ENCODE peak calls at places on chromosome 19, in eight cellular contexts. V is left ventricle myocardium inferior; K is CD8-positive, alpha-beta T cell; W is right cardiac atrium; S is cardiac muscle cell; N is IMR-90; Z is ascending aorta; Y is small intestine. I is an unnamed sample. For H3K4me1, the result is how much of the 10 kb centered on the place peaks cover.

GRCh38 chr19:17794731-17795494 is at the start of gene B3GNT3:
- DNase-seq in V (peak), K (no peak), W (peak), S (peak), N (no peak), Z (no peak), Y (peak), I (no peak)

GRCh38 chr19:10836478-10837325 is 690 bp upstream of the TMED1 start:
- DNase-seq in V (peak), K (peak), W (peak), S (peak), N (no peak), Z (no peak), Y (peak), I (peak)

GRCh38 chr19:40084948-40085347 is 5.8 kb downstream of the ZNF780A start:
- DNase-seq in V (no peak), K (no peak), W (no peak), S (peak), N (no peak), Z (no peak), Y (no peak), I (no peak)

GRCh38 chr19:54653181-54653809 is 9.5 kb upstream of the LILRB4 start:
- DNase-seq in V (no peak), K (no peak), W (no peak), S (peak), N (peak), Z (no peak), Y (peak), I (peak)

GRCh38 chr19:3693030-3693925 is 7.0 kb downstream of the PIP5K1C start:
- DNase-seq in V (no peak), K (no peak), W (peak), S (no peak), N (no peak), Z (no peak), Y (no peak), I (no peak)

GRCh38 chr19:585551-586110 is 4.0 kb upstream of the HCN2 start:
- DNase-seq in V (no peak), K (no peak), W (no peak), S (no peak), N (no peak), Z (no peak), Y (no peak), I (no peak)

GRCh38 chr19:56098731-56099577 is 22.1 kb downstream of the ZNF787 start:
- DNase-seq in V (no peak), K (no peak), W (peak), S (no peak), N (no peak), Z (no peak), Y (no peak), I (no peak)

GRCh38 chr19:29687244-29687896 is 22.1 kb downstream of the PLEKHF1 start:
- DNase-seq in V (no peak), K (no peak), W (no peak), S (peak), N (peak), Z (no peak), Y (no peak), I (no peak)

GRCh38 chr19:35869327-35870123 is 1.2 kb downstream of the APLP1 start:
- DNase-seq in V (peak), K (peak), W (peak), S (peak), N (peak), Z (peak), Y (peak), I (no peak)

GRCh38 chr19:8610041-8610927 is at the start of gene ADAMTS10:
- DNase-seq in V (peak), K (no peak), W (peak), S (peak), N (peak), Z (no peak), Y (no peak), I (no peak)

GRCh38 chr19:49427855-49428546 is 2.8 kb downstream of the GFY start:
- DNase-seq in V (no peak), K (no peak), W (no peak), S (no peak), N (no peak), Z (no peak), Y (no peak), I (no peak)

GRCh38 chr19:53960886-53961285 is 1.9 kb upstream of the CACNG8 start:
- DNase-seq in V (no peak), K (no peak), W (no peak), S (no peak), N (no peak), Z (no peak), Y (no peak), I (no peak)

GRCh38 chr19:3607398-3608078 is 863 bp upstream of the TBXA2R start:
- DNase-seq in V (peak), K (no peak), W (peak), S (peak), N (no peak), Z (no peak), Y (no peak), I (no peak)

GRCh38 chr19:41083516-41083915 is 4.7 kb upstream of the CYP2A13 start:
- DNase-seq in V (no peak), K (no peak), W (no peak), S (no peak), N (no peak), Z (no peak), Y (no peak), I (no peak)

GRCh38 chr19:29665215-29665825 is at the start of gene PLEKHF1:
- DNase-seq in V (peak), K (peak), W (peak), S (peak), N (peak), Z (peak), Y (peak), I (peak)

GRCh38 chr19:18650468-18651001 is 13.7 kb downstream of the KLHL26 start:
- DNase-seq in V (peak), K (no peak), W (peak), S (peak), N (peak), Z (peak), Y (no peak), I (no peak)

GRCh38 chr19:24099829-24100228 is 12.8 kb downstream of the ZNF254 start:
- DNase-seq in V (no peak), K (no peak), W (no peak), S (no peak), N (peak), Z (no peak), Y (no peak), I (no peak)

GRCh38 chr19:22831211-22831610 is 880 bp upstream of the ZNF723 start:
- DNase-seq in V (no peak), K (no peak), W (no peak), S (no peak), N (no peak), Z (no peak), Y (no peak), I (no peak)

GRCh38 chr19:48702701-48703100 is 6.9 kb downstream of the FUT2 start:
- DNase-seq in V (no peak), K (no peak), W (no peak), S (no peak), N (no peak), Z (no peak), Y (no peak), I (no peak)

GRCh38 chr19:4710281-4710600 is 13.4 kb downstream of the DPP9 start:
- DNase-seq in V (no peak), K (no peak), W (peak), S (no peak), N (no peak), Z (no peak), Y (no peak), I (no peak)
- H3K4me1 ChIP-seq in V (half or more), K (under half), W (under half), S (under half), N (under half), Z (under half), Y (under half), I (under half)

GRCh38 chr19:46928951-46929350 is 68.2 kb downstream of the ARHGAP35 start:
- DNase-seq in V (no peak), K (no peak), W (no peak), S (no peak), N (peak), Z (no peak), Y (no peak), I (no peak)

GRCh38 chr19:46927893-46928292 is 67.1 kb downstream of the ARHGAP35 start:
- DNase-seq in V (no peak), K (no peak), W (no peak), S (no peak), N (no peak), Z (no peak), Y (no peak), I (peak)

GRCh38 chr19:46931197-46931596 is 70.4 kb downstream of the ARHGAP35 start:
- DNase-seq in V (no peak), K (no peak), W (no peak), S (no peak), N (no peak), Z (no peak), Y (no peak), I (no peak)

GRCh38 chr19:46935066-46935663 is 74.4 kb downstream of the ARHGAP35 start:
- DNase-seq in V (no peak), K (no peak), W (no peak), S (no peak), N (peak), Z (no peak), Y (peak), I (no peak)

GRCh38 chr19:46932346-46932745 is 71.5 kb downstream of the ARHGAP35 start:
- DNase-seq in V (no peak), K (no peak), W (no peak), S (peak), N (peak), Z (no peak), Y (no peak), I (no peak)
- H3K4me1 ChIP-seq in V (half or more), K (under half), W (under half), S (under half), N (under half), Z (under half), Y (under half), I (under half)

GRCh38 chr19:44737238-44738160 is 11.0 kb upstream of the BCL3 start:
- DNase-seq in V (no peak), K (no peak), W (peak), S (peak), N (peak), Z (no peak), Y (no peak), I (no peak)
- H3K4me1 ChIP-seq in V (under half), K (under half), W (under half), S (under half), N (under half), Z (under half), Y (under half), I (under half)

GRCh38 chr19:38661996-38662395 is 14.5 kb downstream of the ACTN4 start:
- DNase-seq in V (no peak), K (no peak), W (no peak), S (no peak), N (no peak), Z (no peak), Y (peak), I (no peak)
- H3K4me1 ChIP-seq in V (half or more), K (half or more), W (half or more), S (half or more), N (half or more), Z (half or more), Y (under half), I (under half)

GRCh38 chr19:14507704-14508246 is 10.4 kb downstream of the DNAJB1 start:
- DNase-seq in V (no peak), K (no peak), W (no peak), S (peak), N (peak), Z (no peak), Y (no peak), I (no peak)

GRCh38 chr19:14502334-14503092 is 6.6 kb upstream of the GIPC1 start:
- DNase-seq in V (no peak), K (no peak), W (no peak), S (peak), N (no peak), Z (no peak), Y (no peak), I (no peak)

GRCh38 chr19:14503285-14503684 is 7.4 kb upstream of the GIPC1 start:
- DNase-seq in V (no peak), K (no peak), W (no peak), S (no peak), N (no peak), Z (no peak), Y (no peak), I (no peak)

GRCh38 chr19:14509382-14509781 is 8.8 kb downstream of the DNAJB1 start:
- DNase-seq in V (no peak), K (no peak), W (no peak), S (no peak), N (no peak), Z (no peak), Y (no peak), I (no peak)

GRCh38 chr19:14505488-14506239 is 9.7 kb upstream of the GIPC1 start:
- DNase-seq in V (no peak), K (peak), W (peak), S (peak), N (peak), Z (no peak), Y (peak), I (no peak)
- H3K4me1 ChIP-seq in V (under half), K (under half), W (under half), S (under half), N (under half), Z (under half), Y (under half), I (under half)

GRCh38 chr19:1904385-1905070 is 671 bp upstream of the ADAT3 start:
- DNase-seq in V (no peak), K (no peak), W (no peak), S (peak), N (no peak), Z (no peak), Y (no peak), I (peak)
- H3K4me1 ChIP-seq in V (under half), K (under half), W (under half), S (under half), N (under half), Z (under half), Y (under half), I (under half)

I was measured in MM.1S.